ENCODE peak calls at places on chromosome 17, in six cellular contexts. Q is H1, D is IMR-90, K is mesenchymal stem cell, C is trophoblast cell, N is mesendoderm. H is an unnamed sample.
A peak's percentile ranks its signal among the peaks of the same experiment; 100 is the strongest.

GRCh38 chr17:38590988-38591758 is 14.6 kb downstream of the SRCIN1 start:
- DNase-seq in Q (no peak), D (no peak), K (no peak), C (no peak), N (peak; percentile 48), H (no peak)

GRCh38 chr17:42018339-42018738 is 1.1 kb upstream of the DNAJC7 start:
- DNase-seq in Q (no peak), D (no peak), K (no peak), C (no peak), N (peak; percentile 73), H (no peak)

GRCh38 chr17:36641877-36642845 is 40.8 kb downstream of the MRM1 start:
- DNase-seq in Q (no peak), D (no peak), K (no peak), C (no peak), N (no peak), H (no peak)

GRCh38 chr17:80008383-80008840 is 27.3 kb downstream of the TBC1D16 start:
- DNase-seq in Q (peak; percentile 38), D (peak; percentile 48), K (peak; percentile 69), C (peak; percentile 86), N (peak; percentile 83), H (peak; percentile 62)

GRCh38 chr17:31596382-31597323 is 205.2 kb downstream of the RAB11FIP4 start:
- DNase-seq in Q (peak; percentile 54), D (peak; percentile 98), K (peak; percentile 98), C (peak; percentile 97), N (peak; percentile 94), H (no peak)

GRCh38 chr17:3602499-3602898 is 6.7 kb downstream of the TRPV1 start:
- DNase-seq in Q (no peak), D (peak; percentile 6), K (peak; percentile 13), C (peak; percentile 88), N (peak; percentile 79), H (no peak)

GRCh38 chr17:45828171-45829133 is 16.2 kb upstream of the SPPL2C start:
- DNase-seq in Q (no peak), D (no peak), K (no peak), C (no peak), N (no peak), H (no peak)

GRCh38 chr17:55763856-55764255 is 13.0 kb downstream of the PCTP start:
- DNase-seq in Q (no peak), D (no peak), K (peak; percentile 65), C (peak; percentile 50), N (no peak), H (no peak)

GRCh38 chr17:66661411-66661843 is 173.5 kb upstream of the CACNG5 start:
- DNase-seq in Q (no peak), D (peak; percentile 56), K (peak; percentile 27), C (peak; percentile 59), N (no peak), H (no peak)

GRCh38 chr17:57637668-57638010 is 107.5 kb downstream of the CCDC182 start:
- DNase-seq in Q (no peak), D (no peak), K (no peak), C (no peak), N (no peak), H (no peak)

GRCh38 chr17:48738803-48739526 is 10.4 kb upstream of the HOXB13 start:
- DNase-seq in Q (no peak), D (no peak), K (no peak), C (peak; percentile 91), N (no peak), H (no peak)

GRCh38 chr17:70109497-70109896 is 34.5 kb downstream of the KCNJ16 start:
- DNase-seq in Q (no peak), D (no peak), K (no peak), C (no peak), N (no peak), H (no peak)

GRCh38 chr17:35809855-35810461 is 674 bp downstream of the TAF15 start:
- DNase-seq in Q (no peak), D (peak; percentile 23), K (no peak), C (peak; percentile 41), N (no peak), H (no peak)

GRCh38 chr17:81814748-81815645 is 11.0 kb downstream of the GCGR start:
- DNase-seq in Q (no peak), D (no peak), K (no peak), C (no peak), N (no peak), H (no peak)

GRCh38 chr17:69961488-69962145 is 113.4 kb upstream of the KCNJ16 start:
- DNase-seq in Q (no peak), D (peak; percentile 47), K (no peak), C (no peak), N (peak; percentile 5), H (no peak)

GRCh38 chr17:42179911-42180410 is 981 bp downstream of the KCNH4 start:
- DNase-seq in Q (no peak), D (peak; percentile 30), K (peak; percentile 53), C (peak; percentile 51), N (peak; percentile 78), H (peak; percentile 63)

GRCh38 chr17:61583242-61583641 is 7.8 kb downstream of the NACA2 start:
- DNase-seq in Q (no peak), D (peak; percentile 83), K (peak; percentile 69), C (peak; percentile 65), N (peak; percentile 35), H (no peak)

GRCh38 chr17:47605006-47605405 is 44.7 kb upstream of the KPNB1 start:
- DNase-seq in Q (no peak), D (peak; percentile 31), K (no peak), C (no peak), N (no peak), H (no peak)

DNA sequence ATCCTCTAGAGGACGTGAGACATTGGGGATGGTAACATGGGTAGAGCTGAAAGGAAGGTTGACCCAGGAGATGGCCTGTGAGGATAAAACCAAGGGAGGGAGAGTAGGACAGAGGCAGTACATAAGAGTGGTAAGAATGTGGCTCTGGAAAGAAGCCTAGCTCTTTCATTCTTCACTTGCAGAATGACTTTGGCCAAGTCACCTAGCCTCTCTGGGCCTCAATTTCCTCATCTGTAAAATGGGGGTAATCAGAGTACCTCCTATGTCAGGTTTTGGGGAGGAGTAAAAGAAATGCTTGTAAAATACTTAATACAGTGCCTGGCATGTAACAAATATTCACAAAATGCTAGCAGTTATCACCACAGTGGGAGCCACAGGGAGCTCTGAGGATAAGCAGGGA is 6.9 kb downstream of the KDM6B start:
- DNase-seq in Q (no peak), D (no peak), K (no peak), C (no peak), N (no peak), H (no peak)
- H3K4me1 ChIP-seq in Q (peaks cover 13% of the 10 kb centered on the region), D (peaks cover 25% of the 10 kb centered on the region), K (peaks cover 34% of the 10 kb centered on the region), C (peaks cover 33% of the 10 kb centered on the region), N (peaks cover 8% of the 10 kb centered on the region), H (peaks cover 36% of the 10 kb centered on the region)

DNA sequence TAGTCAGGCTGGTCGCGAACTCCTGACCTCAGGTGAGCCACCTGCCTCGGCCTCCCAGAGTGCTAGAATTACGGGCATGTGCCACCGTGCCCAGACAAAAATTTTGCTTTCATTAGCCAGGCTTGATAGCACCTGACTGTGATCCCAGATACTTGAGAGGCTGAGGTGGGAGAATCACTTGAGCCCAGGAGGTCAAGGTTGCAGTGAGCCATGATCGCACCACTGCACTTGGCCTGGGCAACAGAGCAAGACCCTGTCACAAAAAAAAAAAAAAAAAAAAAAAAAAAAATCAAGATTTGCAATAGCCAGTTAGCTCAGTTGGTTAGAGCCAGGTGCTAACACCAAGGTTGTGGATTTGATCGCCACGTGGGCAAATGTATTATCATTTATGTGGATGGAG is 6.1 kb upstream of the FXR2 start:
- DNase-seq in Q (no peak), D (no peak), K (no peak), C (no peak), N (no peak), H (no peak)
- H3K36me3 ChIP-seq in Q (no peaks in the 10 kb centered on the region), D (no peaks in the 10 kb centered on the region), K (no peaks in the 10 kb centered on the region), C (no peaks in the 10 kb centered on the region), N (no peaks in the 10 kb centered on the region), H (no peaks in the 10 kb centered on the region)

DNA sequence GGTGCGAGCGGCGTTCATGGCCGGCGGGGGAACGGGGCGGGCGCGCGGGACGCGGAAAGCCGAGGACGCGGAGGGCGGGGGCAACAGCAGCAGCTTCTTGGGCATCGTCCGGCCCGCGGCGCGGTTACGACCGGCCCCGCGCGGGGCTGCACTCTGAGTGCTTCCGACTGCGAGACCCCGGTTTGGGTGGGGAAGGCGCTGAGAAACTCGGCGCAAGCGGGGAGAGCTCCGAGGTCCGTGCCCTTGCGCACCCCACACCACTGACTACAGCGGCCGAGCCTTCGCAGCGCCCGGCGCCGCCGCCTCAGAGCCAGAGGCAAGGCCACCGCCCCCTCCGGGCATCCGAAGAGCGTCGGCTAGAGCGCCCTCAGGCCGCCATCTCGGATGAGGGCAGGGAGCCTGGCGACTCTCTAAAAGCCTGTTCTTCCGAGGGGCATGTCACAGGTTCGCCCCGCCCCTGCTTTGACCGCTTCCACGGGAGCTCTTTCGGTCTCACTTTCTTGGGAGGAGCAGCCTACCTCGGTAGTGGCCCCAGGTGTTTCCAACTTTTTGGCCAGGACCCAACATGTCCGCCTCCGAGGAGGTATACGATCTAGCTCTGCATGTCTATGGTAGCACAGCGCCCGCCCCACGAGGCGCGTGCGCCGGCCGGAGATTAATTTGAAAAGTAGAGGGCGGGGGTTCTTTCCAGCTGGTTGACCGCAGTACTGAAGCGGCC is at the start of gene PRPSAP1:
- DNase-seq in Q (peak; percentile 68), D (peak; percentile 87), K (peak; percentile 95), C (peak; percentile 99), N (peak; percentile 96), H (peak; percentile 92)
- H2BK5ac ChIP-seq in Q (peak within 1 kb of the TSS; percentile 100), D (peak within 1 kb of the TSS; percentile 95), K (peak within 1 kb of the TSS; percentile 99), C (peak within 1 kb of the TSS; percentile 100), N (peak within 1 kb of the TSS; percentile 94), H (peak within 1 kb of the TSS; percentile 94)

GRCh38 chr17:68182016-68182315 is 65.9 kb upstream of the AMZ2 start:
- DNase-seq in Q (no peak), D (no peak), K (no peak), C (no peak), N (no peak), H (no peak)
- H3K4me1 ChIP-seq in Q (peaks cover 3% of the 10 kb centered on the region), D (no peaks in the 10 kb centered on the region), K (peaks cover 14% of the 10 kb centered on the region), C (peaks cover 5% of the 10 kb centered on the region), N (no peaks in the 10 kb centered on the region), H (peaks cover 8% of the 10 kb centered on the region)

DNA sequence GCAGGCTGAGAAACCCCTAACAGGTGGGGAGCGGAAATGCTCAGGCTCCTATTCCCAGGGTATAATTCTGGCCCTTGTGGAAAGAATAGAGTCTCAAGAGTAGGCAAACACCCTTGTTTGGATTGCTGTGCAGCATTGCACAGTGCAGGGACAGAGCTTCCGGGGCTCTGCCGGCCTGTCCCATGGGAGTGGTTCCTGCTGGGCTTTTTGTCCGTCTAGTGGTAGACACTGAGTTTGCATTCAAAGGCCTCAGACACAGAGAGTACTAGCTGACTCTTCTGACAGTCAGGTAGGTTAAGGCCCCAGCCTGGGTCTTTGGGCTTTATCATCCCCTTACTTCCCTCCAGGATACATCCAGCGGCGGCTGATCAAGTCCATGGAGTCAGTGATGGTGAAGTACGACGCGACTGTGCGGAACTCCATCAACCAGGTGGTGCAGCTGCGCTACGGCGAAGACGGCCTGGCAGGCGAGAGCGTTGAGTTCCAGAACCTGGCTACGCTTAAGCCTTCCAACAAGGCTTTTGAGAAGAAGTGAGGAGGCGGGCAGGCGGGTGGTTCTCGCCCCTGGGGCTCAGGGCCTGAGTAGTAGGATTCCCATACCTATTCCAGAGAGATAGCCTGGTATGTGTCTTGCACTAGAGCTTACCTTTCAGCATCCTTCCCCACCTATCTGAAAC is 18.1 kb downstream of the POLR2A start:
- DNase-seq in Q (no peak), D (no peak), K (no peak), C (no peak), N (no peak), H (no peak)
- H3K36me3 ChIP-seq in Q (peaks cover 70% of the 10 kb centered on the region), D (peaks cover 76% of the 10 kb centered on the region), K (peaks cover 95% of the 10 kb centered on the region), C (peaks cover 82% of the 10 kb centered on the region), N (peaks cover 28% of the 10 kb centered on the region), H (peaks cover 68% of the 10 kb centered on the region)